ENCODE peak calls at places on chromosome 20, in six cellular contexts. C, T, J, E, F and Y are unnamed samples.

GRCh38 chr20:40961686-40962640 is 66.7 kb upstream of the TOP1 start:
- DNase-seq in J (no peak), T (no peak), C (no peak), E (no peak), F (no peak), Y (peak)

GRCh38 chr20:34680586-34680985 is 3.7 kb upstream of the PIGU start:
- DNase-seq in F (no peak), T (no peak), E (no peak), J (no peak), C (no peak), Y (peak)

GRCh38 chr20:53146201-53146891 is 174.2 kb downstream of the TSHZ2 start:
- DNase-seq in F (no peak), C (no peak), E (no peak), T (no peak), J (no peak), Y (no peak)

GRCh38 chr20:5353624-5354496 is 37.1 kb upstream of the PROKR2 start:
- DNase-seq in E (no peak), J (no peak), C (peak), F (no peak), T (peak), Y (peak)

GRCh38 chr20:12411246-12411940 is 493.7 kb downstream of the BTBD3 start:
- DNase-seq in C (no peak), J (no peak), T (no peak), F (no peak), E (no peak), Y (no peak)

GRCh38 chr20:59751075-59751711 is 146.9 kb downstream of the PHACTR3 start:
- DNase-seq in T (no peak), E (peak), C (peak), J (peak), F (peak), Y (peak)

GRCh38 chr20:49186535-49187329 is 1.4 kb downstream of the STAU1 start:
- DNase-seq in J (no peak), E (peak), T (peak), C (peak), F (peak), Y (peak)

GRCh38 chr20:9202440-9203080 is 133.7 kb downstream of the PLCB4 start:
- DNase-seq in C (peak), J (no peak), F (no peak), T (no peak), E (no peak), Y (no peak)

GRCh38 chr20:21357851-21358250 is 39.5 kb downstream of the NKX2-4 start:
- DNase-seq in C (peak), E (peak), F (no peak), T (peak), J (no peak), Y (no peak)

GRCh38 chr20:1324598-1325172 is 4.3 kb downstream of the SDCBP2 start:
- DNase-seq in T (peak), E (no peak), J (no peak), F (peak), C (peak), Y (peak)

GRCh38 chr20:49276895-49277785 is 717 bp downstream of the ZNFX1 start:
- DNase-seq in F (peak), C (no peak), T (no peak), J (no peak), E (no peak), Y (peak)

GRCh38 chr20:53582574-53583351 is 10.9 kb downstream of the ZNF217 start:
- DNase-seq in T (peak), C (peak), J (no peak), F (no peak), E (peak), Y (peak)

GRCh38 chr20:43438578-43439316 is 18.9 kb upstream of the SRSF6 start:
- DNase-seq in T (no peak), J (peak), E (no peak), F (no peak), C (no peak), Y (no peak)

GRCh38 chr20:58478141-58478805 is 36.9 kb downstream of the APCDD1L start:
- DNase-seq in C (no peak), T (no peak), J (no peak), E (no peak), F (no peak), Y (no peak)

GRCh38 chr20:55252525-55252924 is 752.8 kb downstream of the CBLN4 start:
- DNase-seq in J (no peak), T (no peak), F (no peak), E (no peak), C (no peak), Y (no peak)

GRCh38 chr20:63913768-63914167 is 18.8 kb downstream of the DNAJC5 start:
- DNase-seq in F (no peak), C (no peak), T (no peak), J (no peak), E (no peak), Y (no peak)

GRCh38 chr20:17971571-17972013 is 2.8 kb downstream of the MGME1 start:
- DNase-seq in T (peak), F (peak), E (peak), C (no peak), J (no peak), Y (no peak)

GRCh38 chr20:45012682-45013302 is 46.5 kb downstream of the STK4 start:
- DNase-seq in F (no peak), C (no peak), E (no peak), J (no peak), T (no peak), Y (no peak)

GRCh38 chr20:9508696-9509178 is 5.7 kb upstream of the LAMP5 start:
- DNase-seq in C (no peak), E (no peak), J (no peak), F (no peak), T (no peak), Y (no peak)

GRCh38 chr20:33064572-33065287 is 11.0 kb downstream of the BPIFB3 start:
- DNase-seq in E (no peak), J (no peak), T (no peak), C (no peak), F (no peak), Y (no peak)

GRCh38 chr20:36303020-36303595 is 3.0 kb upstream of the DLGAP4 start:
- DNase-seq in E (no peak), J (no peak), F (no peak), C (no peak), T (peak), Y (peak)

GRCh38 chr20:25439328-25439727 is 31.9 kb downstream of the GINS1 start:
- DNase-seq in F (no peak), C (no peak), E (no peak), J (no peak), T (no peak), Y (peak)

GRCh38 chr20:17875106-17875980 is 93.3 kb downstream of the SNX5 start:
- DNase-seq in C (peak), T (peak), E (peak), F (no peak), J (no peak), Y (no peak)

GRCh38 chr20:16801919-16802651 is 53.9 kb downstream of the OTOR start:
- DNase-seq in E (peak), J (peak), T (peak), F (peak), C (peak), Y (peak)

GRCh38 chr20:2140561-2140960 is 38.9 kb downstream of the STK35 start:
- DNase-seq in C (no peak), T (no peak), F (no peak), J (no peak), E (no peak), Y (no peak)

GRCh38 chr20:40741507-40742106 is 52.6 kb upstream of the MAFB start:
- DNase-seq in F (peak), E (peak), C (peak), T (peak), J (no peak), Y (peak)

GRCh38 chr20:2558581-2559301 is 22.4 kb downstream of the TMC2 start:
- DNase-seq in E (no peak), F (no peak), J (no peak), T (no peak), C (no peak), Y (no peak)

GRCh38 chr20:59250293-59250692 is 50.1 kb upstream of the EDN3 start:
- DNase-seq in E (no peak), T (no peak), F (no peak), J (no peak), C (no peak), Y (no peak)

GRCh38 chr20:3797592-3798404 is 1.7 kb downstream of the CDC25B start:
- DNase-seq in J (no peak), E (peak), F (peak), C (no peak), T (no peak), Y (no peak)

GRCh38 chr20:46030290-46031013 is 1.4 kb downstream of the SLC12A5 start:
- DNase-seq in C (no peak), E (no peak), F (no peak), J (no peak), T (no peak), Y (no peak)

GRCh38 chr20:47727170-47727880 is 58.0 kb downstream of the SULF2 start:
- DNase-seq in C (no peak), T (no peak), F (no peak), J (peak), E (no peak), Y (peak)

GRCh38 chr20:14337400-14338171 is at the start of gene FLRT3:
- DNase-seq in C (peak), E (peak), T (peak), F (peak), J (peak), Y (peak)

GRCh38 chr20:12354725-12355124 is 437.0 kb downstream of the BTBD3 start:
- DNase-seq in C (no peak), E (no peak), T (no peak), F (no peak), J (no peak), Y (no peak)

GRCh38 chr20:59123011-59123676 is 40.5 kb upstream of the ZNF831 start:
- DNase-seq in C (no peak), E (no peak), T (no peak), F (no peak), J (no peak), Y (no peak)

GRCh38 chr20:35603695-35604443 is 11.8 kb upstream of the SPAG4 start:
- DNase-seq in F (no peak), J (no peak), C (no peak), E (no peak), T (no peak), Y (no peak)

GRCh38 chr20:4666001-4666470 is 55.7 kb upstream of the PRND start:
- DNase-seq in J (no peak), C (no peak), T (peak), E (no peak), F (no peak), Y (peak)

GRCh38 chr20:19867940-19868371 is 109.9 kb downstream of the RIN2 start:
- DNase-seq in T (no peak), E (no peak), J (no peak), F (no peak), C (no peak), Y (peak)

GRCh38 chr20:37349517-37350491 is 3.9 kb downstream of the SRC start:
- DNase-seq in C (peak), F (no peak), T (no peak), J (no peak), E (no peak), Y (peak)
- TF ChIP-seq MYC in C (no peak), F (no peak), T (no peak), J (no peak), E (no peak), Y (no peak)

DNA sequence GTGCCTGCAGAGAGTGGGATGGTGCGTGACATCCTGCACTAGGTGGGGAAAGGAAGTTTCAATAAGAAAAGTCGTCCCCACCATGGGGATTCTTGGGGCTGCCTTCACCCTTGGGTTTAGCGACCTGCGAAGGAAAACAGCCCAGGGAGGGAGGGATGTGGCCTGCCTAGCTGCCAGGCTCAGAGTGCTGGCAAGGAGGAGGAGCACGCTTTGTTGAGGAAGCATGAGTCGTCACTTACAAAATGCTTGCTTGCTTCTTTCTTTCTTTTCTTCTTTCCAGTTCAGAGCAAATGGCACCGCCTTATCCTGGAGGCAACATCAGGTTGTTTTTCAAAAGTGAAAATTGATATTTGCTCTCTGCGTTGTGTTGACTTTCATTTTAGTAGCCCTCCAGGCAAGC is 123.2 kb downstream of the TFAP2C start:
- DNase-seq in F (no peak), T (no peak), J (no peak), C (peak), E (no peak), Y (peak)
- TF ChIP-seq MYC in F (no peak), T (no peak), J (no peak), C (no peak), E (no peak), Y (no peak)

GRCh38 chr20:32034581-32035397 is 17.3 kb upstream of the HCK start:
- DNase-seq in T (no peak), F (no peak), J (no peak), C (peak), E (no peak), Y (peak)
- TF ChIP-seq MYC in T (no peak), F (no peak), J (no peak), C (no peak), E (no peak), Y (no peak)

DNA sequence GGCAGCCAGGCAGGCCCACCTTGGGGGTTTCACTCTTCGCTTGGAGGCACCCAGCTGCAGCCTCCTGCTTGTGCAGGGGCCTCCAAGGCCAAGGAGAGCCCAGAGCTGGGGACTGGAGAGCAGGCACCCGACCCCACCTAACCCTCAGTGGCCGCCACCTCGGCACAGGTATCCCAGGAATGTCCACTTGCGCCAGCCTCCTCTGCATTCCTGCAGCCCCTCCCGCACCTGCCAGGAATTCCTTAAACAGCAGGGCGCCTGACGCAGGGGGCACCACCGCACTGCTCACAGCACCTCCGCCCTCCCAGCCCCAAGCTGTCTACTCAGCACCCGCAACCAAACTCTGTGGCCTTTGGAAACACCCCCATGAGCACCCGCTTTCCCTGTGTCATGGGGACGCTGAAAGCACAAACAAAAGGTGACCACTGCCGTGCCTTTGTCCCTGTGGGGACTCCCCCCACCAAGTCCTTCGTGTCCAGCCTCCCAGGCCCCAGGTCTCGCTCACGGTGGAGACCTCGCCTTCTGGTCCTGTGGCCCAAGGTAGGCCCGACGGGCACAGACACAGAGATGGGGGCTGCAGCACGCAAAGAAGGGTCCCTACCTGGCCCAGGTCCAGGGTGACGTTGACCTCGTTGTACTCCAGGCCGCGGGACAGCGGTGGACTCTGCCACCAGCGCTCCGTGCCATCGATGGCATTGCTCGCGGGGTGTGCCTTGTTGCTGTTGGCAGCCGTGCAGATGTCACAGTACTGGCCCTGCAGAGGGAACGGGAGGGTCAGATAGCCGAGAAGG is 5.1 kb downstream of the LAMA5 start:
- DNase-seq in F (no peak), C (peak), T (no peak), J (no peak), E (peak), Y (no peak)
- TF ChIP-seq MYC in F (no peak), C (no peak), T (no peak), J (no peak), E (no peak), Y (no peak)

DNA sequence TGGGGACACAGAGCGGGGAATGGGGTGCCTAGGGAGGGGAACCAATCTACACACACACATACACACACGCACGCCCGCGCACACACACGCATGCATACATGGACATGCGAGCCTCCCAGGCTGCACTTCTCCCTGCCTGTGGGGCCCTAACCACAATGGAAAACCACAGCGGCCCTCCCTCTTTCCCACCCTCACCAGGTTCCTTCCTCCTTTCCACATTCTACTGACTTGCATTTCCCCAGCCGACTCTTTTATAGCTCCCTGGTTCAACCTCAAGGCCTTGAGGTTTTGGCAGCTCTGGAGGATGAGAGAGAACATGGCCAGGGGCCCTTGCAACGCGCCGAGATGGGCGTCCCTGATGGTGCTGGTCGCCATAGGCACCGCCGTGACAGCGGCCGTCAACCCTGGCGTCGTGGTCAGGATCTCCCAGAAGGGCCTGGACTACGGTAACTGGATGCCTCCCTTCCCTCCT is at the start of gene BPI:
- DNase-seq in J (no peak), E (no peak), F (peak), C (no peak), T (no peak), Y (peak)
- TF ChIP-seq MYC in J (no peak), E (no peak), F (no peak), C (no peak), T (no peak), Y (peak)

GRCh38 chr20:22962567-22963439 is 72.3 kb upstream of the SSTR4 start:
- DNase-seq in E (no peak), C (peak), T (no peak), J (no peak), F (no peak), Y (no peak)
- TF ChIP-seq MYC in E (no peak), C (no peak), T (no peak), J (no peak), F (no peak), Y (no peak)

GRCh38 chr20:32050851-32051556 is 1.0 kb upstream of the HCK start:
- DNase-seq in F (no peak), E (no peak), T (no peak), J (no peak), C (no peak), Y (peak)
- TF ChIP-seq MYC in F (no peak), E (no peak), T (no peak), J (no peak), C (no peak), Y (no peak)

GRCh38 chr20:61951695-61952533 is 113.8 kb downstream of the TAF4 start:
- DNase-seq in T (peak), J (no peak), E (no peak), F (peak), C (no peak), Y (peak)
- TF ChIP-seq MYC in T (no peak), J (no peak), E (peak), F (no peak), C (no peak), Y (no peak)